ENCODE peak calls at places on chromosomes 16 and 17, in nine cellular contexts. N is NCI-H82, Y is globus pallidus, S is epithelial cell of esophagus, G is psoas muscle, C is GM23248, A is GM18507, K is hippocampal formation, M is HTR-8/SVneo. X is an unnamed sample.

GRCh38 chr17:12136646-12137045 is 116.0 kb downstream of the MAP2K4 start:
- DNase-seq in N (no peak), Y (no peak), S (no peak), G (no peak), C (no peak), A (no peak), K (no peak), M (no peak), X (no peak)

GRCh38 chr17:4839965-4840892 is 7.1 kb downstream of the MINK1 start:
- DNase-seq in N (no peak), Y (no peak), S (no peak), G (no peak), C (no peak), A (no peak), K (no peak), M (no peak), X (no peak)

GRCh38 chr17:1865252-1866037 is 35.6 kb downstream of the RPA1 start:
- DNase-seq in N (peak), Y (no peak), S (peak), G (no peak), C (peak), A (peak), K (no peak), M (peak), X (no peak)

GRCh38 chr17:79495665-79496064 is 115.2 kb downstream of the RBFOX3 start:
- DNase-seq in N (peak), Y (no peak), S (no peak), G (no peak), C (no peak), A (no peak), K (no peak), M (no peak), X (no peak)

GRCh38 chr16:8026450-8026849 is 563.9 kb downstream of the TMEM114 start:
- DNase-seq in N (no peak), Y (no peak), S (peak), G (no peak), C (no peak), A (no peak), K (no peak), M (no peak), X (no peak)

GRCh38 chr16:88461291-88462269 is 8.5 kb downstream of the ZFPM1 start:
- DNase-seq in N (no peak), Y (no peak), S (no peak), G (no peak), C (no peak), A (no peak), K (no peak), M (no peak), X (no peak)

GRCh38 chr16:85959686-85960085 is 60.7 kb downstream of the IRF8 start:
- DNase-seq in N (no peak), Y (no peak), S (no peak), G (no peak), C (no peak), A (no peak), K (no peak), M (no peak), X (no peak)

GRCh38 chr17:18146980-18147379 is 36.6 kb upstream of the ALKBH5 start:
- DNase-seq in N (no peak), Y (no peak), S (no peak), G (no peak), C (no peak), A (no peak), K (no peak), M (no peak), X (no peak)

GRCh38 chr17:13293421-13293820 is 275.6 kb upstream of the ELAC2 start:
- DNase-seq in N (no peak), Y (no peak), S (no peak), G (no peak), C (no peak), A (no peak), K (no peak), M (no peak), X (no peak)

GRCh38 chr16:8751481-8752311 is 45.7 kb downstream of the TMEM186 start:
- DNase-seq in N (peak), Y (no peak), S (peak), G (no peak), C (peak), A (no peak), K (no peak), M (peak), X (no peak)

GRCh38 chr17:81900181-81900820 is 1.7 kb upstream of the NPB start:
- DNase-seq in N (no peak), Y (no peak), S (peak), G (no peak), C (no peak), A (no peak), K (no peak), M (no peak), X (no peak)

GRCh38 chr16:24170407-24170806 is 85.7 kb upstream of the CACNG3 start:
- DNase-seq in N (no peak), Y (no peak), S (no peak), G (no peak), C (no peak), A (no peak), K (no peak), M (no peak), X (no peak)

GRCh38 chr16:50372611-50373344 is 4.0 kb upstream of the BRD7 start:
- DNase-seq in N (no peak), Y (peak), S (peak), G (peak), C (peak), A (no peak), K (peak), M (no peak), X (no peak)

GRCh38 chr16:27244363-27244755 is 24.2 kb downstream of the NSMCE1 start:
- DNase-seq in N (no peak), Y (no peak), S (no peak), G (no peak), C (no peak), A (no peak), K (no peak), M (no peak), X (no peak)

GRCh38 chr16:73058616-73059409 is 10.9 kb upstream of the ZFHX3 start:
- DNase-seq in N (peak), Y (no peak), S (peak), G (peak), C (peak), A (no peak), K (no peak), M (peak), X (no peak)

GRCh38 chr16:1987198-1987597 is 2.6 kb upstream of the SYNGR3 start:
- DNase-seq in N (no peak), Y (no peak), S (no peak), G (no peak), C (no peak), A (no peak), K (no peak), M (no peak), X (no peak)

GRCh38 chr17:74277935-74278334 is 3.9 kb downstream of the DNAI2 start:
- DNase-seq in N (no peak), Y (no peak), S (no peak), G (no peak), C (no peak), A (no peak), K (no peak), M (no peak), X (no peak)

GRCh38 chr16:27429981-27430441 is 28.0 kb downstream of the IL21R start:
- DNase-seq in N (no peak), Y (no peak), S (no peak), G (no peak), C (no peak), A (no peak), K (no peak), M (no peak), X (no peak)

GRCh38 chr17:80264048-80264792 is 3.6 kb downstream of the RNF213 start:
- DNase-seq in N (no peak), Y (peak), S (no peak), G (no peak), C (no peak), A (no peak), K (no peak), M (no peak), X (no peak)

GRCh38 chr17:75856062-75856681 is 1.0 kb upstream of the WBP2 start:
- DNase-seq in N (peak), Y (no peak), S (no peak), G (no peak), C (peak), A (no peak), K (no peak), M (peak), X (peak)

GRCh38 chr17:82698974-82699442 is 510 bp upstream of the RAB40B start:
- DNase-seq in N (peak), Y (no peak), S (peak), G (no peak), C (peak), A (no peak), K (no peak), M (no peak), X (no peak)

GRCh38 chr17:40490289-40490853 is 11.1 kb downstream of the TNS4 start:
- DNase-seq in N (peak), Y (peak), S (peak), G (peak), C (peak), A (no peak), K (peak), M (no peak), X (peak)

GRCh38 chr16:3655791-3656490 is 1.4 kb downstream of the DNASE1 start:
- DNase-seq in N (no peak), Y (no peak), S (no peak), G (no peak), C (no peak), A (no peak), K (no peak), M (no peak), X (no peak)

GRCh38 chr17:73698966-73699365 is 54.7 kb upstream of the SDK2 start:
- DNase-seq in N (no peak), Y (no peak), S (no peak), G (no peak), C (no peak), A (no peak), K (no peak), M (no peak), X (no peak)

GRCh38 chr17:48223945-48224344 is 116.4 kb downstream of the SNX11 start:
- DNase-seq in N (no peak), Y (no peak), S (no peak), G (no peak), C (no peak), A (no peak), K (no peak), M (no peak), X (no peak)

GRCh38 chr17:18037482-18037881 is 1.5 kb downstream of the ATPAF2 start:
- DNase-seq in N (no peak), Y (peak), S (no peak), G (no peak), C (no peak), A (no peak), K (no peak), M (no peak), X (no peak)